ENCODE peak calls at places on chromosomes 5 and 9, in six cellular contexts. A, O, U, E, F and B are unnamed samples.
A peak's percentile ranks its signal among the peaks of the same experiment; 100 is the strongest.

GRCh38 chr9:126398403-126399058 is 71.9 kb downstream of the MVB12B start:
- DNase-seq in A (peak; percentile 87), E (peak; percentile 69), U (peak; percentile 70), F (peak; percentile 88), O (peak; percentile 86), B (peak; percentile 94)

GRCh38 chr5:176661676-176662075 is 14.4 kb downstream of the TSPAN17 start:
- DNase-seq in O (no peak), F (no peak), U (no peak), A (no peak), E (no peak), B (no peak)

GRCh38 chr5:106699198-106699597 is 971.5 kb downstream of the EFNA5 start:
- DNase-seq in F (peak; percentile 48), A (no peak), U (no peak), E (no peak), O (no peak), B (no peak)

GRCh38 chr9:132543960-132544359 is 38.4 kb upstream of the BARHL1 start:
- DNase-seq in E (no peak), F (peak; percentile 34), A (no peak), U (no peak), O (no peak), B (no peak)

GRCh38 chr5:178323541-178323865 is 90.9 kb upstream of the PHYKPL start:
- DNase-seq in A (no peak), U (no peak), O (no peak), F (no peak), E (no peak), B (no peak)

GRCh38 chr5:376951-377325 is 55.4 kb downstream of the AHRR start:
- DNase-seq in A (no peak), O (no peak), U (no peak), F (peak; percentile 0), E (no peak), B (no peak)

GRCh38 chr9:124450241-124450924 is at the start of gene ADGRD2:
- DNase-seq in E (no peak), O (no peak), A (no peak), U (peak; percentile 12), F (peak; percentile 75), B (peak; percentile 70)

GRCh38 chr5:179271301-179271650 is 74.0 kb downstream of the ADAMTS2 start:
- DNase-seq in E (no peak), A (no peak), F (no peak), U (no peak), O (no peak), B (peak; percentile 36)

GRCh38 chr9:95907794-95908193 is 32.3 kb downstream of the ERCC6L2 start:
- DNase-seq in U (no peak), O (no peak), E (no peak), A (no peak), F (no peak), B (no peak)

GRCh38 chr9:34343605-34344004 is 14.2 kb downstream of the NUDT2 start:
- DNase-seq in U (no peak), F (no peak), E (no peak), O (no peak), A (no peak), B (no peak)

GRCh38 chr9:131762356-131762932 is 22.6 kb upstream of the RAPGEF1 start:
- DNase-seq in O (peak; percentile 65), F (peak; percentile 81), E (peak; percentile 75), A (peak; percentile 58), U (peak; percentile 81), B (peak; percentile 90)

GRCh38 chr5:124034963-124035362 is 523.0 kb downstream of the CSNK1G3 start:
- DNase-seq in U (no peak), O (no peak), F (no peak), A (no peak), E (no peak), B (no peak)